ENCODE peak calls at places on chromosomes 2 and 18, in eight cellular contexts. X, Q, Y, I, T, R, N and H are unnamed samples.

GRCh38 chr2:232576995-232577394 is 26.5 kb downstream of the EIF4E2 start:
- DNase-seq in Q (no peak), R (no peak), X (no peak), T (no peak), Y (no peak), I (no peak), N (no peak), H (no peak)

GRCh38 chr2:133077259-133077822 is 407.3 kb upstream of the LYPD1 start:
- DNase-seq in R (no peak), I (no peak), Q (no peak), X (no peak), Y (no peak), T (no peak), N (no peak), H (no peak)

GRCh38 chr2:158214431-158214830 is 112.8 kb downstream of the UPP2 start:
- DNase-seq in X (no peak), I (no peak), T (no peak), Y (no peak), R (no peak), N (no peak), Q (no peak), H (no peak)

GRCh38 chr18:13643261-13643671 is 83.1 kb downstream of the FAM210A start:
- DNase-seq in T (no peak), Y (no peak), X (no peak), N (no peak), I (no peak), R (no peak), Q (no peak), H (no peak)

GRCh38 chr2:27320958-27321543 is 1.8 kb downstream of the MPV17 start:
- DNase-seq in I (no peak), T (peak; percentile 64), Q (peak; percentile 57), X (peak; percentile 98), R (no peak), Y (peak; percentile 91), N (no peak), H (peak; percentile 96)

GRCh38 chr2:215498411-215498810 is 62.5 kb upstream of the FN1 start:
- DNase-seq in Q (no peak), X (no peak), N (no peak), T (peak; percentile 39), R (no peak), Y (no peak), I (no peak), H (no peak)

GRCh38 chr2:171587567-171587966 is 65.3 kb downstream of the CYBRD1 start:
- DNase-seq in N (no peak), X (no peak), T (no peak), Q (no peak), R (no peak), I (no peak), Y (no peak), H (no peak)

GRCh38 chr2:880201-880970 is 70.3 kb upstream of the SNTG2 start:
- DNase-seq in T (no peak), N (peak; percentile 65), X (no peak), I (peak; percentile 70), Y (no peak), R (no peak), Q (no peak), H (no peak)

GRCh38 chr2:159174759-159175158 is 111.7 kb downstream of the WDSUB1 start:
- DNase-seq in I (no peak), N (no peak), X (no peak), Q (no peak), T (no peak), Y (no peak), R (no peak), H (no peak)

GRCh38 chr2:174158003-174158402 is 90.3 kb downstream of the OLA1 start:
- DNase-seq in Y (peak; percentile 29), I (no peak), R (no peak), N (no peak), Q (peak; percentile 16), T (no peak), X (peak; percentile 51), H (peak; percentile 37)

GRCh38 chr18:26056291-26056690 is 34.1 kb downstream of the SS18 start:
- DNase-seq in R (no peak), T (no peak), I (no peak), N (no peak), Y (no peak), X (no peak), Q (no peak), H (no peak)

GRCh38 chr2:31138037-31138962 is at the start of gene GALNT14:
- DNase-seq in I (no peak), N (peak; percentile 83), R (no peak), T (peak; percentile 53), Q (peak; percentile 32), Y (peak; percentile 52), X (no peak), H (peak; percentile 45)

GRCh38 chr2:151905963-151906632 is 77.9 kb upstream of the ARL5A start:
- DNase-seq in X (no peak), Q (no peak), N (no peak), Y (no peak), R (no peak), I (no peak), T (no peak), H (no peak)

GRCh38 chr2:179130560-179130959 is 80.6 kb upstream of the CCDC141 start:
- DNase-seq in I (no peak), Y (no peak), R (no peak), N (no peak), T (no peak), X (no peak), Q (no peak), H (no peak)

GRCh38 chr2:236092714-236093113 is 75.5 kb downstream of the GBX2 start:
- DNase-seq in X (no peak), T (no peak), N (no peak), Y (no peak), I (no peak), R (no peak), Q (no peak), H (no peak)

GRCh38 chr2:120350125-120350524 is 4.2 kb downstream of the INHBB start:
- DNase-seq in X (no peak), T (no peak), I (no peak), Q (no peak), Y (no peak), R (no peak), N (no peak), H (no peak)

DNA sequence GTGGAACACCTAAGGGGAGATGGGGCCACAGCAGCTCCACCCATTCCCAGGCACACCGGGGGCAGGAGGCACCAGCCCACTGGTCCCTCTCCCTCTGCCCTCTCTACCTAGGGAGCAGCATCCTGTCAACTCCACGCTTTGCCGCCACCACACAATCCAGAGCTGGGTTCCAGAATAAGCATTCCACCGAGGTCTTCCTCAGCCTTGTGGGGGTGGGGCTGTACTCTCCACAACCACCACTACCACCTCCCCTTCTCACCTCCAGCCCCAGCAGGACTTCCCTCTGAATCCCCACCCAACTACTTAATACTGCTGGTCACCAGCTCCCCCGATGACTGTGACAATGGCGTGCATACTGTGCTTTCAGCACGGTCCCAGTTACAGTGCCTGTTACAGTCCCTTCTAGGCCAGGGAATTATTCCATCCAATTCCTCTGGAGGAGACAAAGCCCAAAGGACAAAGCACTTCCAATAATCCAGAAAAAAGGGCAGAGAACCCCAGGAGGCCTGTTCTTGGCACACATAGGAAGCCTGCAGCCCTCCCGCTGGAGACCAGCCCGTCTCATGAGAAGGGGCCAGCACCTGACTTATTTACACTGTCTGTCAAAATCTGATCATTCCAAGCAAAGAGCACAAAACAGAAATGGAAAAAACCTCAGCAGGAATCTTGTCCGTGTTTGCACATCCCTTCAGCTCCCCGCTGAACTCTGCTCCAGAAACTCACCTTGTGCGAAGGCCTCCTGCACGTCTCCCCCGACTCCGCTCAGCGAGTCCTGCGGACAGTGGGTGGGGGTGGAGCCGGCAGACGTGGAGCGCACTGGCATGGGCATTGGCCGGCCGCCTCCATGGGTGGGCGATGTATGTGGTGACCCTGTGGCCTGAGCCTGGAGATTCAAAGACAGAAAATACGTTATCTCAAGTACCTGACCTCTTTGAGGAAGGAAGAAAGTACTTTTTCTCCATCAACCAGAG is 46.0 kb upstream of the DNMT3A start:
- DNase-seq in X (no peak), T (no peak), N (peak; percentile 49), R (no peak), Y (no peak), Q (no peak), I (no peak), H (no peak)
- TF ChIP-seq POLR2A in X (no peak), T (no peak), N (no peak), R (no peak), Y (no peak), Q (no peak), I (no peak), H (no peak)

GRCh38 chr2:62919041-62919440 is 131.6 kb upstream of the OTX1 start:
- DNase-seq in Q (no peak), R (no peak), T (no peak), N (no peak), Y (no peak), I (no peak), X (no peak), H (no peak)
- H3K27ac ChIP-seq in Q (no peak overlapping the region), R (no peak overlapping the region), T (no peak overlapping the region), N (no peak overlapping the region), Y (no peak overlapping the region), I (no peak overlapping the region), X (no peak overlapping the region), H (no peak overlapping the region)

GRCh38 chr18:21196426-21196825 is 45.6 kb upstream of the GREB1L start:
- DNase-seq in N (no peak), I (no peak), R (no peak), T (no peak), Q (no peak), X (no peak), Y (no peak), H (no peak)

GRCh38 chr18:21187886-21188285 is 54.1 kb upstream of the GREB1L start:
- DNase-seq in Q (no peak), Y (no peak), T (no peak), X (no peak), I (no peak), N (no peak), R (no peak), H (no peak)

GRCh38 chr18:21191596-21192307 is 50.3 kb upstream of the GREB1L start:
- DNase-seq in R (no peak), I (no peak), Y (peak; percentile 58), N (no peak), X (peak; percentile 57), T (peak; percentile 52), Q (peak; percentile 39), H (peak; percentile 27)

GRCh38 chr18:21194871-21195771 is 46.9 kb upstream of the GREB1L start:
- DNase-seq in N (no peak), I (no peak), X (peak; percentile 79), R (no peak), T (no peak), Q (no peak), Y (no peak), H (no peak)

GRCh38 chr18:21192308-21192624 is 49.8 kb upstream of the GREB1L start:
- DNase-seq in X (no peak), T (no peak), R (no peak), I (no peak), Y (no peak), Q (no peak), N (no peak), H (no peak)
- H3K4me1 ChIP-seq in X (no peaks in the 10 kb centered on the region), T (no peaks in the 10 kb centered on the region), R (no peaks in the 10 kb centered on the region), I (no peaks in the 10 kb centered on the region), Y (no peaks in the 10 kb centered on the region), Q (no peaks in the 10 kb centered on the region), N (no peaks in the 10 kb centered on the region), H (no peaks in the 10 kb centered on the region)

GRCh38 chr18:5543854-5544389 is at the start of gene EPB41L3:
- DNase-seq in N (no peak), T (no peak), X (no peak), Q (peak; percentile 26), I (no peak), R (no peak), Y (peak; percentile 19), H (peak; percentile 24)
- TF ChIP-seq POLR2A in N (no peak), T (no peak), X (no peak), Q (peak; percentile 42), I (no peak), R (peak; percentile 31), Y (no peak), H (no peak)